ENCODE peak calls at places on chromosomes 5 and 9, in eight cellular contexts. F is breast epithelium; M is AG09309; I is EL; J is HTR-8/SVneo; V is lung microvascular endothelial cell; E is activated T-helper 2 cell treated with anti-CD3 and anti-CD28 coated beads, Interferon-gamma antibody, Interleukin-2, Interleukin-4, amounts not matched to agents 10 μg/mL and 5 μg/mL and 100 μg/mL, durations not matched to agents 14 hours and 24 hours and 36 hours; C is T-helper 1 cell. A is an unnamed sample.

GRCh38 chr5:40796487-40796889 is 1.7 kb downstream of the PRKAA1 start:
- DNase-seq in F (no peak), M (no peak), I (peak), J (no peak), V (no peak), E (no peak), C (no peak), A (no peak)

GRCh38 chr5:180704362-180704761 is 35.5 kb downstream of the OR2Y1 start:
- DNase-seq in F (no peak), M (no peak), I (peak), J (peak), V (peak), E (no peak), C (no peak), A (no peak)

GRCh38 chr9:133754187-133754586 is 16.0 kb upstream of the SARDH start:
- DNase-seq in F (peak), M (no peak), I (no peak), J (no peak), V (no peak), E (no peak), C (no peak), A (no peak)

GRCh38 chr9:129166962-129167557 is 11.0 kb downstream of the IER5L start:
- DNase-seq in F (peak), M (no peak), I (peak), J (peak), V (peak), E (no peak), C (no peak), A (no peak)

GRCh38 chr9:84296146-84296843 is 44.3 kb downstream of the SLC28A3 start:
- DNase-seq in F (no peak), M (no peak), I (peak), J (peak), V (no peak), E (peak), C (no peak), A (no peak)

GRCh38 chr5:29758986-29759421 is 1434.5 kb upstream of the CDH6 start:
- DNase-seq in F (no peak), M (no peak), I (no peak), J (no peak), V (no peak), E (no peak), C (no peak), A (no peak)

GRCh38 chr5:54103871-54104270 is 206.5 kb downstream of the ARL15 start:
- DNase-seq in F (no peak), M (no peak), I (no peak), J (no peak), V (peak), E (no peak), C (no peak), A (no peak)

GRCh38 chr9:82438581-82438980 is 450.0 kb downstream of the SPATA31D1 start:
- DNase-seq in F (no peak), M (no peak), I (no peak), J (no peak), V (no peak), E (no peak), C (no peak), A (no peak)

GRCh38 chr5:14716755-14717752 is 52.5 kb downstream of the OTULIN start:
- DNase-seq in F (no peak), M (no peak), I (no peak), J (no peak), V (no peak), E (no peak), C (no peak), A (no peak)

GRCh38 chr5:119339965-119340364 is 15.9 kb upstream of the TNFAIP8 start:
- DNase-seq in F (no peak), M (no peak), I (no peak), J (no peak), V (no peak), E (no peak), C (no peak), A (no peak)

GRCh38 chr9:132973713-132974112 is 4.8 kb upstream of the GFI1B start:
- DNase-seq in F (no peak), M (no peak), I (peak), J (no peak), V (no peak), E (no peak), C (no peak), A (no peak)